ENCODE peak calls at places on chromosome 20, in eight cellular contexts. One of them, this sample, is unnamed.

GRCh38 chr20:1122388-1123315 is 4.2 kb downstream of the PSMF1 start:
- DNase-seq in AG04449: no peak
- DNase-seq in cardiac fibroblast: peak; percentile 72
- DNase-seq in heart right ventricle: peak; percentile 50
- DNase-seq in nephron progenitor cell: no peak
- DNase-seq in HepG2: peak; percentile 99
- DNase-seq in foreskin fibroblast: peak; percentile 43
- DNase-seq in cardiac muscle cell: no peak
- DNase-seq in this sample: peak; percentile 31

GRCh38 chr20:7806831-7807230 is 133.4 kb downstream of the HAO1 start:
- DNase-seq in AG04449: no peak
- DNase-seq in cardiac fibroblast: peak; percentile 69
- DNase-seq in heart right ventricle: no peak
- DNase-seq in nephron progenitor cell: no peak
- DNase-seq in HepG2: no peak
- DNase-seq in foreskin fibroblast: no peak
- DNase-seq in cardiac muscle cell: no peak
- DNase-seq in this sample: no peak

GRCh38 chr20:62539646-62540045 is 63.9 kb upstream of the GATA5 start:
- DNase-seq in AG04449: no peak
- DNase-seq in cardiac fibroblast: no peak
- DNase-seq in heart right ventricle: no peak
- DNase-seq in nephron progenitor cell: no peak
- DNase-seq in HepG2: no peak
- DNase-seq in foreskin fibroblast: no peak
- DNase-seq in cardiac muscle cell: no peak
- DNase-seq in this sample: no peak

GRCh38 chr20:49887251-49887827 is 28.0 kb downstream of the SPATA2 start:
- DNase-seq in AG04449: no peak
- DNase-seq in cardiac fibroblast: no peak
- DNase-seq in heart right ventricle: peak; percentile 32
- DNase-seq in nephron progenitor cell: no peak
- DNase-seq in HepG2: no peak
- DNase-seq in foreskin fibroblast: peak; percentile 73
- DNase-seq in cardiac muscle cell: no peak
- DNase-seq in this sample: peak; percentile 17

GRCh38 chr20:49811825-49812462 is 684 bp upstream of the SLC9A8 start:
- DNase-seq in AG04449: no peak
- DNase-seq in cardiac fibroblast: peak; percentile 60
- DNase-seq in heart right ventricle: no peak
- DNase-seq in nephron progenitor cell: no peak
- DNase-seq in HepG2: no peak
- DNase-seq in foreskin fibroblast: peak; percentile 45
- DNase-seq in cardiac muscle cell: no peak
- DNase-seq in this sample: peak; percentile 26

GRCh38 chr20:45873409-45874116 is 7.5 kb upstream of the ZSWIM1 start:
- DNase-seq in AG04449: no peak
- DNase-seq in cardiac fibroblast: no peak
- DNase-seq in heart right ventricle: no peak
- DNase-seq in nephron progenitor cell: no peak
- DNase-seq in HepG2: no peak
- DNase-seq in foreskin fibroblast: no peak
- DNase-seq in cardiac muscle cell: no peak
- DNase-seq in this sample: no peak

GRCh38 chr20:16479666-16480065 is 93.6 kb downstream of the KIF16B start:
- DNase-seq in AG04449: no peak
- DNase-seq in cardiac fibroblast: no peak
- DNase-seq in heart right ventricle: no peak
- DNase-seq in nephron progenitor cell: no peak
- DNase-seq in HepG2: peak; percentile 83
- DNase-seq in foreskin fibroblast: peak; percentile 18
- DNase-seq in cardiac muscle cell: no peak
- DNase-seq in this sample: peak; percentile 45

GRCh38 chr20:41786158-41786557 is 168.0 kb upstream of the CHD6 start:
- DNase-seq in AG04449: peak; percentile 34
- DNase-seq in cardiac fibroblast: no peak
- DNase-seq in heart right ventricle: no peak
- DNase-seq in nephron progenitor cell: no peak
- DNase-seq in HepG2: no peak
- DNase-seq in foreskin fibroblast: no peak
- DNase-seq in cardiac muscle cell: no peak
- DNase-seq in this sample: peak; percentile 4

GRCh38 chr20:59560588-59561227 is 43.6 kb upstream of the PHACTR3 start:
- DNase-seq in AG04449: no peak
- DNase-seq in cardiac fibroblast: peak; percentile 21
- DNase-seq in heart right ventricle: no peak
- DNase-seq in nephron progenitor cell: no peak
- DNase-seq in HepG2: peak; percentile 46
- DNase-seq in foreskin fibroblast: no peak
- DNase-seq in cardiac muscle cell: no peak
- DNase-seq in this sample: peak; percentile 4

GRCh38 chr20:50595988-50596693 is 86.0 kb downstream of the PTPN1 start:
- DNase-seq in AG04449: no peak
- DNase-seq in cardiac fibroblast: no peak
- DNase-seq in heart right ventricle: no peak
- DNase-seq in nephron progenitor cell: no peak
- DNase-seq in HepG2: no peak
- DNase-seq in foreskin fibroblast: no peak
- DNase-seq in cardiac muscle cell: no peak
- DNase-seq in this sample: no peak

GRCh38 chr20:23349338-23350006 is 1.1 kb upstream of the NXT1 start:
- DNase-seq in AG04449: no peak
- DNase-seq in cardiac fibroblast: no peak
- DNase-seq in heart right ventricle: no peak
- DNase-seq in nephron progenitor cell: peak; percentile 26
- DNase-seq in HepG2: no peak
- DNase-seq in foreskin fibroblast: no peak
- DNase-seq in cardiac muscle cell: peak; percentile 42
- DNase-seq in this sample: no peak

GRCh38 chr20:63772781-63773520 is 33.4 kb downstream of the SLC2A4RG start:
- DNase-seq in AG04449: no peak
- DNase-seq in cardiac fibroblast: peak; percentile 13
- DNase-seq in heart right ventricle: peak; percentile 43
- DNase-seq in nephron progenitor cell: no peak
- DNase-seq in HepG2: no peak
- DNase-seq in foreskin fibroblast: peak; percentile 12
- DNase-seq in cardiac muscle cell: no peak
- DNase-seq in this sample: no peak

GRCh38 chr20:63777614-63778013 is 38.0 kb downstream of the SLC2A4RG start:
- DNase-seq in AG04449: no peak
- DNase-seq in cardiac fibroblast: no peak
- DNase-seq in heart right ventricle: no peak
- DNase-seq in nephron progenitor cell: no peak
- DNase-seq in HepG2: no peak
- DNase-seq in foreskin fibroblast: no peak
- DNase-seq in cardiac muscle cell: no peak
- DNase-seq in this sample: no peak

GRCh38 chr20:63773571-63774347 is 34.2 kb downstream of the SLC2A4RG start:
- DNase-seq in AG04449: no peak
- DNase-seq in cardiac fibroblast: no peak
- DNase-seq in heart right ventricle: no peak
- DNase-seq in nephron progenitor cell: no peak
- DNase-seq in HepG2: no peak
- DNase-seq in foreskin fibroblast: no peak
- DNase-seq in cardiac muscle cell: no peak
- DNase-seq in this sample: no peak

GRCh38 chr20:63774348-63774735 is 34.8 kb downstream of the SLC2A4RG start:
- DNase-seq in AG04449: no peak
- DNase-seq in cardiac fibroblast: no peak
- DNase-seq in heart right ventricle: no peak
- DNase-seq in nephron progenitor cell: no peak
- DNase-seq in HepG2: no peak
- DNase-seq in foreskin fibroblast: no peak
- DNase-seq in cardiac muscle cell: no peak
- DNase-seq in this sample: no peak

GRCh38 chr20:63775096-63775978 is 35.8 kb downstream of the SLC2A4RG start:
- DNase-seq in AG04449: no peak
- DNase-seq in cardiac fibroblast: no peak
- DNase-seq in heart right ventricle: no peak
- DNase-seq in nephron progenitor cell: peak; percentile 96
- DNase-seq in HepG2: no peak
- DNase-seq in foreskin fibroblast: peak; percentile 11
- DNase-seq in cardiac muscle cell: peak; percentile 95
- DNase-seq in this sample: peak; percentile 46
- TF ChIP-seq CTCF in AG04449: peak; percentile 91
- TF ChIP-seq CTCF in cardiac fibroblast: peak; percentile 68
- TF ChIP-seq CTCF in heart right ventricle: peak; percentile 76
- TF ChIP-seq CTCF in nephron progenitor cell: peak; percentile 88
- TF ChIP-seq CTCF in HepG2: peak; percentile 77
- TF ChIP-seq CTCF in foreskin fibroblast: peak; percentile 73
- TF ChIP-seq CTCF in cardiac muscle cell: peak; percentile 79
- TF ChIP-seq CTCF in this sample: peak; percentile 64

GRCh38 chr20:63858393-63859165 is 2.7 kb upstream of the ABHD16B start:
- DNase-seq in AG04449: no peak
- DNase-seq in cardiac fibroblast: peak; percentile 60
- DNase-seq in heart right ventricle: peak; percentile 85
- DNase-seq in nephron progenitor cell: peak; percentile 67
- DNase-seq in HepG2: peak; percentile 79
- DNase-seq in foreskin fibroblast: peak; percentile 35
- DNase-seq in cardiac muscle cell: peak; percentile 67
- DNase-seq in this sample: peak; percentile 45
- TF ChIP-seq CTCF in AG04449: peak; percentile 39
- TF ChIP-seq CTCF in cardiac fibroblast: peak; percentile 53
- TF ChIP-seq CTCF in heart right ventricle: no peak
- TF ChIP-seq CTCF in nephron progenitor cell: no peak
- TF ChIP-seq CTCF in HepG2: peak; percentile 73
- TF ChIP-seq CTCF in foreskin fibroblast: peak; percentile 38
- TF ChIP-seq CTCF in cardiac muscle cell: peak; percentile 54
- TF ChIP-seq CTCF in this sample: peak; percentile 57

DNA sequence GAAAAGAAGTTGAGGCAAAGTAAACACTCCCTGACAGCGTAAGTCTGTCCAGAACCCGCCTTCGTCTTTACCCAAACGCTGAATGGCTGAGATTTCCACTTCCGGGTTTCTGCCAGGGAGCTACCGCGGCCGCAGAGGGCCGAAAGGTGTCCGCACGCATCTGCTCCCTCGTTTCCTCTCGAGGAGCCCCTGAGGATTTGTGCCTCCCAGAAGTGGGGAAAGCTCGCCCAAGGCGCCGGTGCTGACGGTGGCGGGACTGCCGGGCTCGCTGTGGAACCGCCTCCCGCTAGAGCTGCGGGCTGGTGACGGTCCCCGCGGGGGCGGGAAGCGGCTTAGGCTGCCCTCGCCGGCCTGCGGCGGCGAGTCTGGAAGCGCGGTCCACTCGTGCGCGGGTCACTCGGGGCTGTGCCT is 1760.2 kb upstream of the DEFB115 start:
- DNase-seq in AG04449: no peak
- DNase-seq in cardiac fibroblast: peak; percentile 76
- DNase-seq in heart right ventricle: peak; percentile 53
- DNase-seq in nephron progenitor cell: no peak
- DNase-seq in HepG2: peak; percentile 12
- DNase-seq in foreskin fibroblast: no peak
- DNase-seq in cardiac muscle cell: no peak
- DNase-seq in this sample: peak; percentile 70
- TF ChIP-seq CTCF in AG04449: no peak
- TF ChIP-seq CTCF in cardiac fibroblast: no peak
- TF ChIP-seq CTCF in heart right ventricle: no peak
- TF ChIP-seq CTCF in nephron progenitor cell: no peak
- TF ChIP-seq CTCF in HepG2: no peak
- TF ChIP-seq CTCF in foreskin fibroblast: no peak
- TF ChIP-seq CTCF in cardiac muscle cell: no peak
- TF ChIP-seq CTCF in this sample: no peak

DNA sequence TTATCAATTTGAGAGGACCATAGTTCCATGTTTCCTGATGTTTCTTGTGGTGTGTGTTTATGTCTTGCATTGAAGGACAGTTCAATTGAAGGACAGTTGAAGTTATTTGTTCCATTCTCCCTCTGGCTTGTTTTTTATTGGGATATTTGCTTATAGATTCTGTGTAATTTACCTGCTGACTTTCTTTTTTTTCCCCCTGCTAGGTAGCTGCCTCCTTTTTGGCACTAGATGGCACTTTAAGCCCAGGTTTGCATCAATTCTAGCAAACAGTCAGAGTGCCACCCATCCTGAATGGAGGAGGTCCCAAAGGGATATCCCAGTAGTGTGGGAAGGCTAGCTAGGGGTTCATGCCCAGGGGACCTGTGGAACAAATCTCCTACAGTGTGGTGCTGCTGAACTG is 78.1 kb downstream of the CFAP61 start:
- DNase-seq in AG04449: no peak
- DNase-seq in cardiac fibroblast: peak; percentile 17
- DNase-seq in heart right ventricle: no peak
- DNase-seq in nephron progenitor cell: no peak
- DNase-seq in HepG2: peak; percentile 59
- DNase-seq in foreskin fibroblast: no peak
- DNase-seq in cardiac muscle cell: no peak
- DNase-seq in this sample: peak; percentile 2
- TF ChIP-seq CTCF in AG04449: no peak
- TF ChIP-seq CTCF in cardiac fibroblast: no peak
- TF ChIP-seq CTCF in heart right ventricle: no peak
- TF ChIP-seq CTCF in nephron progenitor cell: no peak
- TF ChIP-seq CTCF in HepG2: peak; percentile 84
- TF ChIP-seq CTCF in foreskin fibroblast: peak; percentile 32
- TF ChIP-seq CTCF in cardiac muscle cell: no peak
- TF ChIP-seq CTCF in this sample: no peak